ENCODE peak calls at places on chromosomes 12 and 14, in seven cellular contexts. V is RWPE2; Z is OCI-LY7; Y is fibroblast of the aortic adventitia; S is mesothelial cell of epicardium; W is PC-3; A is CD8-positive, alpha-beta T cell. Q is an unnamed sample.
A peak's percentile ranks its signal among the peaks of the same experiment; 100 is the strongest.

GRCh38 chr12:132015686-132016430 is 66.1 kb downstream of the EP400 start:
- DNase-seq in V (no peak), S (no peak), Z (no peak), A (no peak), W (no peak), Y (no peak), Q (no peak)

GRCh38 chr12:1606021-1606622 is 11.7 kb upstream of the FBXL14 start:
- DNase-seq in Y (peak; percentile 96), W (peak; percentile 92), V (peak; percentile 99), Z (no peak), S (peak; percentile 74), A (peak; percentile 52), Q (peak; percentile 69)

GRCh38 chr12:51926064-51926632 is 18.8 kb downstream of the ACVRL1 start:
- DNase-seq in A (no peak), Z (no peak), Y (peak; percentile 23), W (no peak), S (no peak), V (no peak), Q (no peak)

GRCh38 chr12:46265102-46265501 is 3.7 kb downstream of the SLC38A1 start:
- DNase-seq in Z (no peak), S (no peak), V (no peak), W (no peak), A (no peak), Y (no peak), Q (no peak)

GRCh38 chr12:107847430-107847829 is 72.9 kb downstream of the ASCL4 start:
- DNase-seq in Z (no peak), Y (peak; percentile 2), S (no peak), A (no peak), V (no peak), W (no peak), Q (no peak)

GRCh38 chr14:72518809-72519377 is 375.0 kb downstream of the DPF3 start:
- DNase-seq in W (no peak), A (peak; percentile 36), S (no peak), Y (no peak), Z (peak; percentile 69), V (no peak), Q (peak; percentile 51)

GRCh38 chr12:74537126-74537706 is 419 bp upstream of the ATXN7L3B start:
- DNase-seq in V (no peak), A (no peak), S (no peak), W (peak; percentile 75), Z (peak; percentile 83), Y (peak; percentile 77), Q (peak; percentile 73)

GRCh38 chr14:68089146-68089715 is 269.7 kb downstream of the RAD51B start:
- DNase-seq in A (no peak), W (no peak), V (no peak), Y (peak; percentile 25), Z (no peak), S (no peak), Q (no peak)

GRCh38 chr12:119802472-119802871 is 74.6 kb downstream of the CIT start:
- DNase-seq in V (no peak), S (no peak), W (no peak), Z (no peak), A (no peak), Y (peak; percentile 87), Q (no peak)

GRCh38 chr12:119803391-119803791 is 73.7 kb downstream of the CIT start:
- DNase-seq in V (no peak), W (no peak), A (no peak), Y (peak; percentile 65), Z (no peak), S (no peak), Q (no peak)

GRCh38 chr12:119808441-119808840 is 68.7 kb downstream of the CIT start:
- DNase-seq in V (no peak), A (no peak), Z (no peak), S (no peak), W (peak; percentile 82), Y (peak; percentile 14), Q (no peak)

GRCh38 chr12:119807380-119807779 is 69.7 kb downstream of the CIT start:
- DNase-seq in A (no peak), S (no peak), Y (no peak), W (no peak), Z (no peak), V (no peak), Q (no peak)

DNA sequence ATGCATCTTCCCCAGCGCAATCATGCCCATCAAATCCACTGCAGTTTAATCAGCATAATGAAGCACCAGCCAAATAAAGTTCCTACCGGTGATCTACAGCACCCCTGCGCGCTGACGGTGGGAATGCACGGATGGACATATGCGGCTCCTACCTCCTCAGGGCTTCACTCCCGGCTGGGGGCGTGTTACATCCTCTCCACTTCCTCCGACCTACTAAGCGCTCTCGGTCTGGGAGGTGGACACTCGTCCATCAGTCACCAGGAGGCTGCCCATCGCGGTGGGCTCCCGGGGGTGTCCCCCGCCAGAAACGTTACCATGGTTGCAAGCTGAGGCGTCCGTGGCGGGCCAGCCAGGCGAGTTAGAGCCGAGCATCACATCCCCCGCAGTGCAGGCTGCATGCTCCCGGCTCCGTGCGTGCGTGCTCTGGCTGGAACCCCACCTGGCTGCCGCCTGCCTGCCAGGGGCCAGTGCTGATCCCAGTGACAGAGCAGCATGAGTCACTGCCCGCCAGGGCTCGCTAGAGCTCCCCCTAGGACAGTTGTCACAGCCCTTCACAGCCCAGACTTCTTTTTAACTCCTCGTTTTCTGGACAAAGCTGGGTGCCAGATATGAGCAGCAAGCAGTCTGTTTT is 73.0 kb downstream of the CIT start:
- DNase-seq in W (peak; percentile 87), Z (no peak), V (peak; percentile 66), Y (peak; percentile 52), S (peak; percentile 27), A (no peak), Q (peak; percentile 36)
- TF ChIP-seq CTCF in W (peak; percentile 86), Z (peak; percentile 13), V (peak; percentile 68), Y (peak; percentile 31), S (no peak), A (no peak), Q (no peak)

DNA sequence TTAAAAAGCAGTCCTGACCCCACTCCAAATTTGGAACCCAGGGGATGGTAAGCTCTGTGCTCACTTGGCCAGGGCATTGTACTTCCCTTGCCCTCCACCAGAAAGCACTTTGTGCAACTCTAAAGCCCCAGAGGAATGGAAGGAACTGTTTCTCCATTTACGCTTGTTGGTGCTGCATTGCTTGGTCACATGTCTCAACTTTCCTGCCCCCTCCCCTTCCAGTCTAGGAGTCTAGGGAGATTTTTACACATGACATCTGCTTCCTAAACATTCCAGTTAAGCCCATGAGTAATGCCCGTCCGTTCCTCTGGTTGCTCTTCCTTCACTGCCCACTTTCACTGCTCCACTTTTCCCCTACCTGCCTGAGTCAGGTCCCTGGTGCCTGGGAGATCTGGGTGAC is 92.6 kb upstream of the MAP1LC3B2 start:
- DNase-seq in V (no peak), Y (peak; percentile 18), Z (no peak), S (no peak), A (no peak), W (peak; percentile 34), Q (no peak)
- TF ChIP-seq CTCF in V (no peak), Y (no peak), Z (no peak), S (no peak), A (no peak), W (no peak), Q (no peak)

DNA sequence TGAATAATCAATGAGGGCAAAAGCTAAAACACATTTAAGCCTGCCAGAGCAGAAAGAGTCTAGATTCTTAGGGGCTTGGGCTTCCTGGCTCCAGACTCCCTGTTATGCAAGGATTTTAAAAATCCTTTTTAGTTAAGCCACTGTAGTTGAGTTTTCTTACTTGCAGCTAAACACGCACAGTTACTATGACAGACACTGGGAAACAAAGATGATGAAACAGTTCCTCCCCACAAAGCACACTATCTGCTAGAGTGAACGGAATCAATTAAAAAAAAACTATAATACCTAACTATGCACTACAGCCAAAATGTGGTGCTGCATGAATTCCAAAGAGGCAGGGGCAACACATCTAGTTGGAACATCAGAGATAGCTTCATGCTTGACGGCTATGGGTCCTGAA is 28.2 kb downstream of the RPS6KA5 start:
- DNase-seq in A (no peak), Z (no peak), S (no peak), Y (peak; percentile 19), W (no peak), V (no peak), Q (no peak)
- TF ChIP-seq CTCF in A (no peak), Z (no peak), S (no peak), Y (no peak), W (no peak), V (no peak), Q (no peak)

GRCh38 chr12:12973019-12973418 is 21.0 kb upstream of the GPRC5D start:
- DNase-seq in Z (no peak), W (no peak), S (no peak), Y (no peak), V (no peak), A (no peak), Q (no peak)

GRCh38 chr12:12977231-12977630 is 22.8 kb downstream of the HEBP1 start:
- DNase-seq in Y (no peak), W (no peak), S (no peak), Z (no peak), A (no peak), V (no peak), Q (no peak)

GRCh38 chr12:12974211-12974610 is 22.2 kb upstream of the GPRC5D start:
- DNase-seq in W (no peak), A (no peak), Y (no peak), S (no peak), V (no peak), Z (no peak), Q (no peak)

GRCh38 chr12:12976366-12976765 is 23.7 kb downstream of the HEBP1 start:
- DNase-seq in Z (no peak), A (no peak), Y (peak; percentile 97), S (no peak), V (no peak), W (peak; percentile 90), Q (no peak)

DNA sequence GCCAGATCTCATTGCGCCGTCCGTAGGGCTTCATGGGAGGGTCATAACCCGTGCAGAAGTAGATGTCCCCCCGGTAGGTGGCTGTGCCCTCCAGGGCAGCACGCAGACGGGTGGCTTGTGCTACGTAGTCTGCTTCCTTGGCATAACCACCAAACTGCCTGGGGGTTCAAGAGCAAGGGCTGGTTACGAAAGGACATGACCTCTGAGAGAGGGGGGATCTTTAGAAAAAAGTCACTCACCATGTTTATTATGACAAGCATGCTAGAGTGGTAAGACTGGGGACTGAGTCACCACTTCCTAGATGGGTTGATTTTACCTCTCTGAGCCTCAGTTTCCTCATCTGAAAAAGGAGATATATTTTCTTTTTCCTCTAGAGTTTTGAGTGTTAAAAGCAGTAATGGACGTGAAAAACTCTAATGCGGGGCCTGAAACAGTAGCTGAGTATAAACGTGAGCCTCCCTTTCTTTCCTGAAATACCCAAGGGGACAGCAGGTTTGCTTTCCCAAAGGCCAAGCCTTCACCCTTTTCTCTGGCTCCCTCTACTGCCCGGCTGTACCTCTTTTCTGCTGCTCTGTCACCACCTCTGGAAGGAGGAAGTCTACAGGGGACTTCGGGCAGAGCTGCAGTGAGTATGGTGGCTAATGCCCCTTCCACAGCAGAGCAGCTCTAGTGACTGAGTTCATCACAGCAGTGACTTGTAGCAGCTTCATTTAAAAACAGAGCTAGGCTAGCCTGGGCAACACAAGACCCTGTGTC is 23.5 kb upstream of the GPRC5D start:
- DNase-seq in Y (peak; percentile 65), Z (peak; percentile 22), V (no peak), S (no peak), W (peak; percentile 53), A (no peak), Q (peak; percentile 30)
- TF ChIP-seq CTCF in Y (peak; percentile 69), Z (peak; percentile 64), V (no peak), S (no peak), W (peak; percentile 69), A (no peak), Q (peak; percentile 40)

Q was measured in GM13976.